ENCODE peak calls at places on chromosome 4, in ten cellular contexts. One of them, this sample, is unnamed.

GRCh38 chr4:217891-218290 is 87.4 kb downstream of the ZNF732 start:
- DNase-seq in RWPE1: no peak
- DNase-seq in BJ: no peak
- DNase-seq in fibroblast of the aortic adventitia: no peak
- DNase-seq in mucosa of descending colon: no peak
- DNase-seq in left lung: no peak
- DNase-seq in heart right ventricle: no peak
- DNase-seq in nephron progenitor cell: no peak
- DNase-seq in HFFc6: no peak
- DNase-seq in B cell: no peak
- DNase-seq in this sample: no peak

GRCh38 chr4:126799471-126799870 is 833.3 kb upstream of the INTU start:
- DNase-seq in left lung: no peak
- DNase-seq in B cell: no peak
- DNase-seq in nephron progenitor cell: no peak
- DNase-seq in fibroblast of the aortic adventitia: peak
- DNase-seq in heart right ventricle: no peak
- DNase-seq in BJ: no peak
- DNase-seq in mucosa of descending colon: no peak
- DNase-seq in HFFc6: no peak
- DNase-seq in RWPE1: no peak
- DNase-seq in this sample: no peak

GRCh38 chr4:168826620-168827019 is 183.4 kb downstream of the CBR4 start:
- DNase-seq in BJ: no peak
- DNase-seq in fibroblast of the aortic adventitia: no peak
- DNase-seq in HFFc6: no peak
- DNase-seq in RWPE1: no peak
- DNase-seq in B cell: no peak
- DNase-seq in left lung: no peak
- DNase-seq in mucosa of descending colon: no peak
- DNase-seq in heart right ventricle: no peak
- DNase-seq in nephron progenitor cell: no peak
- DNase-seq in this sample: no peak

GRCh38 chr4:149914521-149915115 is 99.0 kb upstream of the IQCM start:
- DNase-seq in mucosa of descending colon: peak
- DNase-seq in nephron progenitor cell: peak
- DNase-seq in heart right ventricle: no peak
- DNase-seq in fibroblast of the aortic adventitia: peak
- DNase-seq in BJ: no peak
- DNase-seq in B cell: no peak
- DNase-seq in RWPE1: peak
- DNase-seq in left lung: no peak
- DNase-seq in HFFc6: peak
- DNase-seq in this sample: no peak

GRCh38 chr4:168551211-168551610 is 54.4 kb downstream of the PALLD start:
- DNase-seq in RWPE1: peak
- DNase-seq in mucosa of descending colon: no peak
- DNase-seq in BJ: peak
- DNase-seq in fibroblast of the aortic adventitia: peak
- DNase-seq in heart right ventricle: no peak
- DNase-seq in nephron progenitor cell: no peak
- DNase-seq in B cell: no peak
- DNase-seq in HFFc6: peak
- DNase-seq in left lung: no peak
- DNase-seq in this sample: no peak

GRCh38 chr4:87108142-87108546 is 112.3 kb downstream of the KLHL8 start:
- DNase-seq in RWPE1: peak
- DNase-seq in HFFc6: peak
- DNase-seq in BJ: peak
- DNase-seq in fibroblast of the aortic adventitia: peak
- DNase-seq in B cell: no peak
- DNase-seq in left lung: no peak
- DNase-seq in heart right ventricle: no peak
- DNase-seq in nephron progenitor cell: no peak
- DNase-seq in mucosa of descending colon: no peak
- DNase-seq in this sample: no peak

GRCh38 chr4:13829457-13829856 is 201.9 kb upstream of the BOD1L1 start:
- DNase-seq in B cell: no peak
- DNase-seq in HFFc6: no peak
- DNase-seq in left lung: no peak
- DNase-seq in RWPE1: no peak
- DNase-seq in heart right ventricle: no peak
- DNase-seq in fibroblast of the aortic adventitia: no peak
- DNase-seq in mucosa of descending colon: no peak
- DNase-seq in BJ: no peak
- DNase-seq in nephron progenitor cell: no peak
- DNase-seq in this sample: no peak

GRCh38 chr4:54683616-54684346 is 26.0 kb downstream of the KIT start:
- DNase-seq in RWPE1: peak
- DNase-seq in B cell: peak
- DNase-seq in HFFc6: peak
- DNase-seq in fibroblast of the aortic adventitia: peak
- DNase-seq in left lung: no peak
- DNase-seq in heart right ventricle: no peak
- DNase-seq in BJ: no peak
- DNase-seq in nephron progenitor cell: no peak
- DNase-seq in mucosa of descending colon: peak
- DNase-seq in this sample: peak

GRCh38 chr4:22957774-22958173 is 265.0 kb downstream of the GBA3 start:
- DNase-seq in heart right ventricle: no peak
- DNase-seq in nephron progenitor cell: no peak
- DNase-seq in RWPE1: no peak
- DNase-seq in fibroblast of the aortic adventitia: no peak
- DNase-seq in HFFc6: no peak
- DNase-seq in left lung: no peak
- DNase-seq in mucosa of descending colon: no peak
- DNase-seq in BJ: no peak
- DNase-seq in B cell: no peak
- DNase-seq in this sample: no peak

GRCh38 chr4:22959483-22959882 is 266.7 kb downstream of the GBA3 start:
- DNase-seq in left lung: no peak
- DNase-seq in mucosa of descending colon: no peak
- DNase-seq in B cell: no peak
- DNase-seq in HFFc6: no peak
- DNase-seq in heart right ventricle: no peak
- DNase-seq in BJ: no peak
- DNase-seq in RWPE1: no peak
- DNase-seq in fibroblast of the aortic adventitia: no peak
- DNase-seq in nephron progenitor cell: no peak
- DNase-seq in this sample: no peak

GRCh38 chr4:22962186-22962786 is 269.5 kb downstream of the GBA3 start:
- DNase-seq in mucosa of descending colon: peak
- DNase-seq in BJ: no peak
- DNase-seq in nephron progenitor cell: peak
- DNase-seq in HFFc6: no peak
- DNase-seq in B cell: no peak
- DNase-seq in fibroblast of the aortic adventitia: peak
- DNase-seq in RWPE1: no peak
- DNase-seq in heart right ventricle: no peak
- DNase-seq in left lung: no peak
- DNase-seq in this sample: no peak
- TF ChIP-seq CTCF in mucosa of descending colon: no peak
- TF ChIP-seq CTCF in BJ: peak
- TF ChIP-seq CTCF in nephron progenitor cell: peak
- TF ChIP-seq CTCF in HFFc6: peak
- TF ChIP-seq CTCF in B cell: no peak
- TF ChIP-seq CTCF in fibroblast of the aortic adventitia: peak
- TF ChIP-seq CTCF in RWPE1: peak
- TF ChIP-seq CTCF in heart right ventricle: peak
- TF ChIP-seq CTCF in left lung: no peak
- TF ChIP-seq CTCF in this sample: no peak

DNA sequence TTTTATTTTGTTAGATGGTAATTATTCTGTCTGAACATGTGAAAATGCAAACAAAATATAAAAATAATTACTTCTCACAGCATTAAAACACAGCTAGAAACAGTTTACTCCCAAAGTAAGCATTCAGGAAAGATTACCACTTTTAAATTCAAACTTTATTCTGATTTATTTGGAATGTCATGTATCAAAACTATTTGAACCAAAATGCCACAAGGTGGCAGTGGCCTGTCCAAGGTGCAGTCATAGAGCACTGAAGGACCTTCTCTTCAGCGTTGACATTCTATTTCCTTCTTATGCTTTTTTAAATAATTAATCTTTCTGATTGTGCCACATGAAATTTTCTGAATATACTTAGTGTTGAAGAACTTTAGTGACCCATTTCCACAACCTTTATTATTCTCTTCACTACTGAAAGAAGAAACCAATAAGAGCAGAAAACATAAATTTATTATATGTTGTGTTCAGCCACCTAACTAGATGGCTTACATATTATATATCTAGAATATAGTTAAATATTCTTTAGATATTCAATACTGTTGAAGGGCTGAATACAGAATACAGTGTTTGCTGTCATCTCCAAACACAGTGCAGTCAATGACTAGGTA is 283.6 kb downstream of the CFAP299 start:
- DNase-seq in BJ: no peak
- DNase-seq in mucosa of descending colon: peak
- DNase-seq in heart right ventricle: no peak
- DNase-seq in RWPE1: peak
- DNase-seq in nephron progenitor cell: no peak
- DNase-seq in fibroblast of the aortic adventitia: peak
- DNase-seq in B cell: no peak
- DNase-seq in HFFc6: peak
- DNase-seq in left lung: no peak
- DNase-seq in this sample: no peak
- TF ChIP-seq CTCF in BJ: no peak
- TF ChIP-seq CTCF in mucosa of descending colon: no peak
- TF ChIP-seq CTCF in heart right ventricle: no peak
- TF ChIP-seq CTCF in RWPE1: peak
- TF ChIP-seq CTCF in nephron progenitor cell: no peak
- TF ChIP-seq CTCF in fibroblast of the aortic adventitia: peak
- TF ChIP-seq CTCF in B cell: peak
- TF ChIP-seq CTCF in HFFc6: peak
- TF ChIP-seq CTCF in left lung: no peak
- TF ChIP-seq CTCF in this sample: no peak

GRCh38 chr4:1411436-1412375 is 5.5 kb upstream of the NKX1-1 start:
- DNase-seq in HFFc6: no peak
- DNase-seq in BJ: no peak
- DNase-seq in B cell: no peak
- DNase-seq in mucosa of descending colon: no peak
- DNase-seq in RWPE1: no peak
- DNase-seq in nephron progenitor cell: no peak
- DNase-seq in fibroblast of the aortic adventitia: no peak
- DNase-seq in heart right ventricle: no peak
- DNase-seq in left lung: peak
- DNase-seq in this sample: peak
- TF ChIP-seq CTCF in HFFc6: peak
- TF ChIP-seq CTCF in BJ: no peak
- TF ChIP-seq CTCF in B cell: no peak
- TF ChIP-seq CTCF in mucosa of descending colon: no peak
- TF ChIP-seq CTCF in RWPE1: no peak
- TF ChIP-seq CTCF in nephron progenitor cell: no peak
- TF ChIP-seq CTCF in fibroblast of the aortic adventitia: no peak
- TF ChIP-seq CTCF in heart right ventricle: no peak
- TF ChIP-seq CTCF in left lung: no peak
- TF ChIP-seq CTCF in this sample: no peak

DNA sequence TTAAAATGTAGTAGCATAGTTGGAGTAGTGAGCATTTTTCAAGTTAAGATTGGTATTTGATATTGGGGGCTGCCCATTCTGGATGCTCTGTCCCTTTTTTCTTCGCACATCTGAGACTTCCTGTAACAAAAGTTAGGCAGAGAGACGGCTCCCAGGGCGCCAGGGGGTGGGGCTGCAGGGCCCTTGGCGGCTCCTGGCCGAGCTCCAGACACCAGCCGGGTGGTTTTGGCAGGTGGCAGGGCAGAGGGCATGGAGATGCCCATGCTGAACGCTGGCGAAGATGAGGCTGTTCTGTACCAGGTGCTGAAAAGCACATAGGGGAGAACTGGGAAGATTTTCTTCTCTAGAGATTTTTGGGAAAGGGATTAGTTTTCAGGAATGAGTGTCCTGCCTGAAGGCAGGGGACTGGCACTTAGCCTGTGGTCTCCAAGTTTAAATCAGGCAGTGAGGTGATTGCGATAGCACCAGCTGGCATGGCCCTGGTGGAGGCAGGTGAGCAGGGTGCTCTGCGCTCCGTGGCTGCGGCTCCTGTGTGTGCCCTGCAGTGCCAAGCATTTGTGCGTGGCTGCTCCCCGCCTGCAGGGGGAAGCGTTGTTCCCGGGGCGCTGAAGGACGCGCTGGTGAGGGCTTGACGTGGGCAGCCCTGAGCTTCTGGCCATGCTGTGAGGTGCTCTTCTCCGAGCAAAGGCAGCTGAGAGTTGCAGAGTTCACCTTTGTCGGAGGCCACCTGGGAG is 23.6 kb upstream of the HGFAC start:
- DNase-seq in B cell: no peak
- DNase-seq in HFFc6: no peak
- DNase-seq in RWPE1: no peak
- DNase-seq in BJ: no peak
- DNase-seq in fibroblast of the aortic adventitia: no peak
- DNase-seq in nephron progenitor cell: no peak
- DNase-seq in mucosa of descending colon: no peak
- DNase-seq in heart right ventricle: peak
- DNase-seq in left lung: peak
- DNase-seq in this sample: peak
- TF ChIP-seq CTCF in B cell: no peak
- TF ChIP-seq CTCF in HFFc6: peak
- TF ChIP-seq CTCF in RWPE1: no peak
- TF ChIP-seq CTCF in BJ: peak
- TF ChIP-seq CTCF in fibroblast of the aortic adventitia: no peak
- TF ChIP-seq CTCF in nephron progenitor cell: no peak
- TF ChIP-seq CTCF in mucosa of descending colon: no peak
- TF ChIP-seq CTCF in heart right ventricle: no peak
- TF ChIP-seq CTCF in left lung: no peak
- TF ChIP-seq CTCF in this sample: peak

GRCh38 chr4:161702287-161702686 is 461.5 kb downstream of the FSTL5 start:
- DNase-seq in HFFc6: no peak
- DNase-seq in nephron progenitor cell: no peak
- DNase-seq in left lung: no peak
- DNase-seq in B cell: no peak
- DNase-seq in heart right ventricle: no peak
- DNase-seq in RWPE1: no peak
- DNase-seq in BJ: no peak
- DNase-seq in fibroblast of the aortic adventitia: no peak
- DNase-seq in mucosa of descending colon: no peak
- DNase-seq in this sample: no peak
- TF ChIP-seq CTCF in HFFc6: no peak
- TF ChIP-seq CTCF in nephron progenitor cell: peak
- TF ChIP-seq CTCF in left lung: no peak
- TF ChIP-seq CTCF in B cell: no peak
- TF ChIP-seq CTCF in heart right ventricle: no peak
- TF ChIP-seq CTCF in RWPE1: no peak
- TF ChIP-seq CTCF in BJ: peak
- TF ChIP-seq CTCF in fibroblast of the aortic adventitia: no peak
- TF ChIP-seq CTCF in mucosa of descending colon: no peak
- TF ChIP-seq CTCF in this sample: no peak

GRCh38 chr4:48112017-48112667 is 21.9 kb downstream of the TXK start:
- DNase-seq in HFFc6: peak
- DNase-seq in B cell: no peak
- DNase-seq in left lung: no peak
- DNase-seq in BJ: no peak
- DNase-seq in mucosa of descending colon: no peak
- DNase-seq in nephron progenitor cell: no peak
- DNase-seq in RWPE1: peak
- DNase-seq in fibroblast of the aortic adventitia: peak
- DNase-seq in heart right ventricle: no peak
- DNase-seq in this sample: no peak
- TF ChIP-seq CTCF in HFFc6: no peak
- TF ChIP-seq CTCF in B cell: no peak
- TF ChIP-seq CTCF in left lung: no peak
- TF ChIP-seq CTCF in BJ: no peak
- TF ChIP-seq CTCF in mucosa of descending colon: no peak
- TF ChIP-seq CTCF in nephron progenitor cell: no peak
- TF ChIP-seq CTCF in RWPE1: no peak
- TF ChIP-seq CTCF in fibroblast of the aortic adventitia: no peak
- TF ChIP-seq CTCF in heart right ventricle: no peak
- TF ChIP-seq CTCF in this sample: no peak

This sample was measured in CD14-positive monocyte.